ENCODE peak calls at places on chromosomes 5 and 9, in seven cellular contexts. R, T, H, Z, K, V and Q are unnamed samples.

GRCh38 chr5:135551593-135552447 is 16.1 kb upstream of the NEUROG1 start:
- DNase-seq in R (peak), T (peak), H (peak), Z (peak), K (peak), V (peak), Q (peak)

GRCh38 chr9:614421-614820 is 227.1 kb upstream of the DMRT1 start:
- DNase-seq in R (no peak), T (peak), H (no peak), Z (no peak), K (no peak), V (no peak), Q (no peak)

GRCh38 chr9:128727626-128728248 is 3.8 kb upstream of the ZDHHC12 start:
- DNase-seq in R (no peak), T (no peak), H (peak), Z (no peak), K (no peak), V (no peak), Q (no peak)

GRCh38 chr9:19551124-19551929 is 142.5 kb downstream of the ACER2 start:
- DNase-seq in R (peak), T (no peak), H (no peak), Z (no peak), K (peak), V (no peak), Q (no peak)

GRCh38 chr5:138213161-138214029 is at the start of gene CDC23:
- DNase-seq in R (peak), T (peak), H (peak), Z (peak), K (peak), V (peak), Q (peak)

GRCh38 chr9:130235558-130236435 is 29.8 kb upstream of the HMCN2 start:
- DNase-seq in R (no peak), T (peak), H (peak), Z (peak), K (peak), V (peak), Q (peak)

GRCh38 chr9:130929571-130930022 is 9.4 kb downstream of the FIBCD1 start:
- DNase-seq in R (no peak), T (no peak), H (no peak), Z (no peak), K (no peak), V (no peak), Q (no peak)

GRCh38 chr5:67964619-67965018 is 250.9 kb upstream of the PIK3R1 start:
- DNase-seq in R (no peak), T (no peak), H (no peak), Z (no peak), K (no peak), V (no peak), Q (no peak)

GRCh38 chr9:91736898-91737601 is 213.0 kb downstream of the ROR2 start:
- DNase-seq in R (no peak), T (no peak), H (no peak), Z (peak), K (no peak), V (no peak), Q (no peak)

GRCh38 chr9:77534376-77535057 is 113.6 kb downstream of the GNA14 start:
- DNase-seq in R (no peak), T (no peak), H (no peak), Z (no peak), K (no peak), V (no peak), Q (no peak)

GRCh38 chr5:175657593-175658271 is at the start of gene HRH2:
- DNase-seq in R (no peak), T (peak), H (no peak), Z (peak), K (no peak), V (peak), Q (peak)

GRCh38 chr5:112106878-112107277 is 312.2 kb downstream of the EPB41L4A start:
- DNase-seq in R (no peak), T (no peak), H (no peak), Z (no peak), K (no peak), V (no peak), Q (no peak)

GRCh38 chr9:70421272-70422180 is 7.1 kb upstream of the KLF9 start:
- DNase-seq in R (no peak), T (peak), H (no peak), Z (no peak), K (peak), V (peak), Q (peak)

GRCh38 chr5:93791520-93791972 is 50.1 kb upstream of the POU5F2 start:
- DNase-seq in R (no peak), T (no peak), H (no peak), Z (no peak), K (peak), V (no peak), Q (no peak)

GRCh38 chr9:137445930-137446431 is 4.8 kb upstream of the ENTPD8 start:
- DNase-seq in R (no peak), T (no peak), H (no peak), Z (no peak), K (no peak), V (no peak), Q (peak)

GRCh38 chr9:126439402-126439765 is 112.8 kb downstream of the MVB12B start:
- DNase-seq in R (no peak), T (no peak), H (no peak), Z (no peak), K (peak), V (no peak), Q (no peak)

GRCh38 chr9:109382182-109382581 is 61.3 kb upstream of the EPB41L4B start:
- DNase-seq in R (no peak), T (no peak), H (no peak), Z (no peak), K (no peak), V (no peak), Q (no peak)

GRCh38 chr5:179371681-179372675 is 26.7 kb upstream of the ADAMTS2 start:
- DNase-seq in R (no peak), T (peak), H (no peak), Z (peak), K (no peak), V (peak), Q (no peak)

GRCh38 chr5:72441861-72442540 is 65.2 kb downstream of the ZNF366 start:
- DNase-seq in R (no peak), T (no peak), H (no peak), Z (no peak), K (peak), V (no peak), Q (no peak)

GRCh38 chr5:73950441-73950873 is 324.5 kb downstream of the ARHGEF28 start:
- DNase-seq in R (no peak), T (no peak), H (no peak), Z (no peak), K (no peak), V (no peak), Q (no peak)

GRCh38 chr9:115391166-115391825 is 273.3 kb upstream of the TNC start:
- DNase-seq in R (no peak), T (no peak), H (no peak), Z (no peak), K (no peak), V (no peak), Q (no peak)

GRCh38 chr5:58965677-58966414 is 383.0 kb downstream of the RAB3C start:
- DNase-seq in R (no peak), T (no peak), H (no peak), Z (no peak), K (no peak), V (no peak), Q (no peak)
- TF ChIP-seq CTCF in R (no peak), T (no peak), H (no peak), Z (no peak), K (no peak), V (no peak), Q (no peak)

GRCh38 chr9:35909687-35910612 is 660 bp downstream of the SPAAR start:
- DNase-seq in R (no peak), T (no peak), H (no peak), Z (no peak), K (no peak), V (no peak), Q (peak)

GRCh38 chr9:35906923-35907699 is 1.1 kb downstream of the HRCT1 start:
- DNase-seq in R (no peak), T (peak), H (no peak), Z (no peak), K (peak), V (peak), Q (peak)

GRCh38 chr9:35909274-35909673 is at the start of gene SPAAR:
- DNase-seq in R (no peak), T (no peak), H (no peak), Z (no peak), K (no peak), V (no peak), Q (peak)

GRCh38 chr9:35907732-35908483 is 1.4 kb upstream of the SPAAR start:
- DNase-seq in R (no peak), T (peak), H (no peak), Z (peak), K (peak), V (peak), Q (peak)

DNA sequence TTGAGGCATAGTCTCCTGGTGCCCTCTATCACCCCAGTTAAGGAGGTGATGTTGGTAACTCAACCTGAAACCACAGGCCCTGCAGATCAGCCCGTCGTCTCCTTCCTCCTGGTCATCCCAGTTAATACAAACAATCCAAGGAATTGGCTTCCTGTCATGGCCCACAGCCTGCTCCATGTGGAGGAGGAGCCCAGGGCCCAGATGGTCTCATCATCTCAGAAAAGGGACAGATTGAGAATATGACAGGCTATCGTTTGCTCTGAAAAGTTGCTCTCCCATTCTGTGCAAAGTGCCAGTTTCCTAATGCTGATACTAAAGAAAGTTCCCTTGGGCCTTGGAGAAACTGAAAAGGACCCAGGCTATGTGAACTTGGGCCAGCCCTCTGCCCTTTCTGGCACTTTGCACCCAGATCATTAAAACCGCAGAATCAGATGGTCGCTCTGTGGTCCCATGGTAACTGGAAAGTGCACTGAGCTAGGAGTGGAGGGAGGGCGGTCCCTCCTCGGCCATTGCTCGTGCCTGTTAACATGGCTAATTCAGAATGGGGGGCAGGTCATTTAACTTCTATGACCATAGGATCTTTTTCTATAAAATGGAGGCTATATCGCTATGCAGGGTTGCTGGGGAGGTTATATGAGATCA is 685 bp upstream of the SPAAR start:
- DNase-seq in R (no peak), T (no peak), H (no peak), Z (no peak), K (no peak), V (no peak), Q (no peak)
- H3K4me3 ChIP-seq in R (no peak), T (no peak), H (no peak), Z (no peak), K (peak), V (peak), Q (peak)

DNA sequence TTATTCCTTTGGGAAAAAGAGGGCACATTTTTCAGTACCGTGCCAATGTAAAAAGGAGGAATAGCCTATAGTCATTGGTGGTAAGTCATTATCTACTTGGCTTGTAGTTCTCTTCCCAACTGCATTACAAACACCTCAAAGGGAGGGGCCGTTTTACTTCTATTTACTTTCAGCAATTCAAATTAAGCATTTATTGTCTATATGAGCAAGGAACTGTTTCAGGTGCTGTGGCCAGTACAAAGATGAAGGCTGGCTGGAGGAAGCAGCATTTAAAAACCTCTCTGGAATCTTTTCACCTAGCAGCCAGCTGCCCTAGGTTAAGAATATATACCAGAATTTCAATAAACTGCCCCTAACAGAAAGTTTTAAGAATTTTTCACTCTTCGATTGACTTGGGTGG is 48.9 kb downstream of the SEMA6A start:
- DNase-seq in R (no peak), T (no peak), H (no peak), Z (no peak), K (no peak), V (no peak), Q (no peak)
- H3K27ac ChIP-seq in R (no peak), T (no peak), H (no peak), Z (no peak), K (no peak), V (no peak), Q (no peak)

GRCh38 chr9:18233311-18233710 is 240.6 kb upstream of the ADAMTSL1 start:
- DNase-seq in R (no peak), T (no peak), H (no peak), Z (no peak), K (no peak), V (no peak), Q (no peak)

GRCh38 chr9:18233776-18234445 is 240.0 kb upstream of the ADAMTSL1 start:
- DNase-seq in R (no peak), T (no peak), H (no peak), Z (no peak), K (no peak), V (no peak), Q (no peak)

GRCh38 chr9:18228101-18228500 is 245.9 kb upstream of the ADAMTSL1 start:
- DNase-seq in R (no peak), T (no peak), H (no peak), Z (no peak), K (no peak), V (no peak), Q (no peak)

GRCh38 chr9:18235181-18235908 is 238.6 kb upstream of the ADAMTSL1 start:
- DNase-seq in R (no peak), T (no peak), H (no peak), Z (no peak), K (no peak), V (no peak), Q (no peak)

DNA sequence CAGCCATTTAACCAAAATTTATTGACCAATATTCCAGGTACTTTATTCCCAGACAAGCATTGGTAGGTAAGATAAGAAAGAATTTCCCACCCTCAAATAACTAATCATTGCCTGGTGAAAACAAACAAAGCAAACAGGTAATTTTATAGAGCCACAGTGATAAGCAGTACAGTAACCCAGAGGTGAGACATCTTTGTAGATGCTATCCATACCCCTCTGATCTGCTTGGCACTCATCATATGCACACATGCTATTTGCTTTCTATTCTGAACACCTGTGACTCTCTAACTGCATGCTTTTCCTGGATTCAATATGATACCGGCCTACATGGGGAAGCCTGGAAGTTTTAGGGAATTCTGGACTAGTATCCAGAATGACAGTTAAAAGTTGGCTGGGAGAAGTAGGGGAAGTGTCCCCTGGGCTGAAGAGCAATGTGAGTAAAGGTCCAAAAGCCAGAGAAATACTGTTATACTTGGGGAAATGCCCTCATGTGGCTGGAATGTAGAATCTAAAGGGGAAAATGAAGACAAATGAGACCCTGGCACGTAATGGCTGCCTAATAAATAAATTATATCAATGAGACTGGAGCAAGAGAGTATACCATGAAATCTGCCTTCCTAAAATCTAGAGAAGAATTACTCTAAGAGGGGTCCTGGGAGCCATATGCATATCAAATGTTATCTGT is 243.8 kb upstream of the ADAMTSL1 start:
- DNase-seq in R (no peak), T (no peak), H (no peak), Z (no peak), K (no peak), V (no peak), Q (no peak)
- TF ChIP-seq CTCF in R (no peak), T (no peak), H (no peak), Z (peak), K (no peak), V (no peak), Q (no peak)